ENCODE peak calls at places on chromosomes 6 and 20, in nine cellular contexts. R is coronary artery, Y is WERI-Rb-1, Q is fibroblast of mammary gland, F is fibroblast of lung, A is astrocyte of the cerebellum, G is B cell, J is brain microvascular endothelial cell, D is left lung. P is an unnamed sample.

GRCh38 chr6:42659806-42660205 is 62.6 kb downstream of the PRPH2 start:
- DNase-seq in A (no peak), Q (no peak), Y (no peak), D (no peak), J (no peak), R (no peak), G (no peak), F (no peak), P (peak)

GRCh38 chr6:151765444-151765886 is 42.0 kb upstream of the ESR1 start:
- DNase-seq in Q (peak), F (peak), R (no peak), A (peak), G (no peak), Y (peak), D (no peak), J (peak), P (peak)

GRCh38 chr20:60589624-60590023 is 631.4 kb downstream of the CDH26 start:
- DNase-seq in J (no peak), G (no peak), R (no peak), D (no peak), F (peak), A (no peak), Y (no peak), Q (peak), P (peak)

GRCh38 chr6:168926306-168926705 is 327.3 kb downstream of the THBS2 start:
- DNase-seq in F (no peak), G (no peak), A (no peak), J (no peak), D (no peak), Y (no peak), R (no peak), Q (no peak), P (no peak)

GRCh38 chr6:111242452-111242851 is 155.1 kb downstream of the SLC16A10 start:
- DNase-seq in Y (no peak), Q (peak), A (no peak), G (no peak), R (no peak), J (peak), F (no peak), D (no peak), P (no peak)

GRCh38 chr20:57787969-57788781 is 78.4 kb upstream of the PMEPA1 start:
- DNase-seq in A (no peak), Q (no peak), R (no peak), G (no peak), D (no peak), F (no peak), Y (no peak), J (no peak), P (no peak)

GRCh38 chr6:113442040-113442439 is 415.1 kb upstream of the MARCKS start:
- DNase-seq in A (no peak), Y (no peak), F (no peak), D (no peak), R (no peak), G (no peak), J (no peak), Q (no peak), P (no peak)

GRCh38 chr6:42281570-42281969 is 63.9 kb upstream of the MRPS10 start:
- DNase-seq in J (no peak), F (no peak), D (no peak), Y (no peak), Q (no peak), A (no peak), G (no peak), R (no peak), P (no peak)

GRCh38 chr6:68691120-68691519 is 56.0 kb downstream of the ADGRB3 start:
- DNase-seq in G (no peak), F (no peak), A (no peak), J (no peak), R (no peak), D (no peak), Q (no peak), Y (no peak), P (no peak)

GRCh38 chr20:47737923-47738322 is 47.4 kb downstream of the SULF2 start:
- DNase-seq in J (no peak), A (no peak), R (no peak), G (no peak), F (no peak), D (no peak), Q (no peak), Y (no peak), P (no peak)

GRCh38 chr6:20866038-20866437 is 331.8 kb downstream of the CDKAL1 start:
- DNase-seq in Y (no peak), F (no peak), A (no peak), D (no peak), Q (no peak), G (no peak), J (no peak), R (no peak), P (no peak)

GRCh38 chr6:75196051-75196743 is 9.7 kb downstream of the COL12A1 start:
- DNase-seq in F (peak), Y (no peak), Q (peak), R (no peak), J (peak), D (no peak), A (no peak), G (no peak), P (no peak)

GRCh38 chr6:1901556-1901955 is 291.8 kb downstream of the FOXC1 start:
- DNase-seq in Q (peak), R (no peak), G (no peak), A (no peak), D (no peak), Y (no peak), F (peak), J (peak), P (peak)

GRCh38 chr20:53283011-53283410 is 310.6 kb downstream of the ZNF217 start:
- DNase-seq in Q (no peak), G (no peak), A (no peak), R (no peak), D (no peak), F (no peak), J (no peak), Y (no peak), P (no peak)

GRCh38 chr6:72363844-72364740 is 257.8 kb upstream of the KCNQ5 start:
- DNase-seq in D (peak), Q (peak), J (peak), G (no peak), F (peak), A (peak), Y (no peak), R (no peak), P (peak)

GRCh38 chr20:532530-532929 is 11.1 kb downstream of the CSNK2A1 start:
- DNase-seq in J (no peak), A (no peak), D (no peak), R (no peak), Q (no peak), Y (no peak), G (no peak), F (no peak), P (no peak)

GRCh38 chr6:112163295-112164257 is 76.2 kb downstream of the FAM229B start:
- DNase-seq in Y (peak), Q (peak), J (peak), G (peak), R (no peak), F (peak), D (peak), A (no peak), P (peak)

GRCh38 chr6:4270799-4271198 is 135.4 kb upstream of the ECI2 start:
- DNase-seq in Q (peak), D (no peak), R (no peak), Y (no peak), A (peak), F (peak), J (peak), G (no peak), P (peak)

GRCh38 chr20:59308493-59309201 is 8.2 kb downstream of the EDN3 start:
- DNase-seq in D (no peak), R (no peak), J (no peak), G (no peak), Y (no peak), Q (no peak), A (no peak), F (no peak), P (no peak)

GRCh38 chr6:13413466-13413862 is 73.9 kb downstream of the GFOD1 start:
- DNase-seq in Q (peak), Y (no peak), A (no peak), F (peak), R (peak), D (no peak), J (no peak), G (no peak), P (no peak)

GRCh38 chr6:79377830-79378460 is 143.5 kb upstream of the HMGN3 start:
- DNase-seq in Q (peak), F (peak), G (no peak), J (peak), D (no peak), R (no peak), Y (no peak), A (no peak), P (peak)

GRCh38 chr6:154951400-154952200 is 43.5 kb upstream of the TIAM2 start:
- DNase-seq in F (no peak), G (peak), A (no peak), Q (no peak), D (no peak), J (no peak), R (no peak), Y (no peak), P (peak)

GRCh38 chr6:157244175-157244574 is 79.1 kb downstream of the TMEM242 start:
- DNase-seq in Q (peak), J (peak), G (no peak), Y (no peak), F (no peak), A (no peak), R (no peak), D (no peak), P (peak)

GRCh38 chr20:53621482-53622246 is 28.0 kb upstream of the ZNF217 start:
- DNase-seq in R (peak), F (peak), D (no peak), J (no peak), Y (no peak), A (peak), G (no peak), Q (peak), P (peak)

GRCh38 chr20:43722153-43722505 is 4.7 kb downstream of the GTSF1L start:
- DNase-seq in R (no peak), D (no peak), J (no peak), F (no peak), Q (no peak), Y (no peak), A (no peak), G (no peak), P (no peak)

GRCh38 chr20:23050847-23051627 is 1.6 kb upstream of the THBD start:
- DNase-seq in D (peak), A (peak), J (peak), Y (peak), G (no peak), F (peak), R (peak), Q (peak), P (peak)

DNA sequence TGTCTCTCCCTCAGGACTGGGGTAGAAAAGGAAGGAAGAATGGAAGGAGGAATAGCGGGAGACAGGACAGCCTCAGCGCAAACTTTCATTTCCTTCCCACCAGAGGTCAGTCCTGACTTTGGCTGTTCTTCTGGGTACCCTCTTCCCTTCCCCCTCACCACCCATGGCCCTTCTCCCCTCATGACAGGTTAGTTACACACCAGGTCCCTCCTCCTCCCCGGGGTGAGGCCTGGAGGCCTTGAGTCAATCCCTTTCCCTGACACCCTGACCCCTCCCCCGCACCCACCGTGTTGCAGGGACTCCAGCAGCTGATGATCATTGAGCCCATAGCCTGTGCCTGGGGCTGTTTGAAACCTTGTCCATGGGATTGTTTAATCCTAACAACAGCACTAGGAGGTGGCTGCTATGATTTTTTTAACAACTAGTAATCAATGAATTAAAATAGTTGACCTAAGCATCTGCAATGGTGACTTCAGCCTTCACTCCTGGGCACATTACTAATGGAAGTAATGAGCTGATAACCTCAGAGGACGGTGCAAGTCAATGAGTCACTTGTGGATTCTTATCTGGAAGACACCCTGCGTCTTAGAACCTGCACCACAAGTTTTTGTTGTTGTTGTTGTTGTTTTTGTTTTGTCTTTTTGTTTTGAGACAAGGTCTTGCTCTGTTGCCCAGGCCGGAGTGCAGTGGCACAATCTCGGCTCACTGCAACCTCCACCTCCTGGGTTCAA is 46.6 kb upstream of the CCDC167 start:
- DNase-seq in Q (no peak), F (no peak), A (no peak), R (no peak), G (no peak), J (no peak), D (no peak), Y (peak), P (peak)
- TF ChIP-seq CTCF in Q (no peak), F (no peak), A (no peak), R (no peak), G (no peak), J (no peak), D (no peak), Y (peak), P (no peak)

GRCh38 chr6:22343864-22344263 is 47.0 kb upstream of the PRL start:
- DNase-seq in Y (peak), D (no peak), A (no peak), J (no peak), Q (no peak), R (no peak), F (no peak), G (no peak), P (peak)
- TF ChIP-seq CTCF in Y (peak), D (no peak), A (no peak), J (peak), Q (peak), R (no peak), F (no peak), G (no peak), P (no peak)

GRCh38 chr6:139881251-139881650 is 506.8 kb upstream of the CITED2 start:
- DNase-seq in Y (peak), J (no peak), D (no peak), F (no peak), G (no peak), Q (no peak), R (no peak), A (no peak), P (no peak)

GRCh38 chr6:139881728-139882211 is 507.3 kb upstream of the CITED2 start:
- DNase-seq in Y (peak), G (no peak), J (peak), F (peak), R (no peak), D (no peak), Q (peak), A (no peak), P (peak)

GRCh38 chr6:139882234-139882633 is 507.8 kb upstream of the CITED2 start:
- DNase-seq in J (peak), R (no peak), D (no peak), A (no peak), Y (peak), G (no peak), F (peak), Q (peak), P (no peak)

GRCh38 chr6:139879823-139880356 is 505.4 kb upstream of the CITED2 start:
- DNase-seq in J (no peak), R (no peak), G (no peak), Q (no peak), F (no peak), Y (no peak), D (no peak), A (no peak), P (no peak)

GRCh38 chr6:139877828-139878405 is 503.5 kb upstream of the CITED2 start:
- DNase-seq in J (no peak), A (no peak), G (no peak), D (no peak), R (no peak), Q (no peak), F (no peak), Y (no peak), P (no peak)
- TF ChIP-seq CTCF in J (no peak), A (no peak), G (no peak), D (no peak), R (no peak), Q (no peak), F (no peak), Y (peak), P (no peak)

GRCh38 chr6:39867592-39867991 is 66.7 kb downstream of the MOCS1 start:
- DNase-seq in R (no peak), J (no peak), A (no peak), D (no peak), Y (peak), G (no peak), Q (no peak), F (no peak), P (no peak)
- TF ChIP-seq CTCF in R (no peak), J (peak), A (peak), D (no peak), Y (peak), G (no peak), Q (no peak), F (no peak), P (no peak)

P was measured in MCF 10A.